ENCODE peak calls at places on chromosomes 5 and 9, in six cellular contexts. A, S, J, K, Y and Z are unnamed samples.

GRCh38 chr5:36596247-36596646 is 10.2 kb upstream of the SLC1A3 start:
- DNase-seq in A (no peak), S (no peak), J (no peak), K (no peak), Y (no peak), Z (no peak)

GRCh38 chr5:31096238-31096865 is 97.1 kb upstream of the CDH6 start:
- DNase-seq in A (peak), S (no peak), J (no peak), K (no peak), Y (peak), Z (no peak)

GRCh38 chr5:179275941-179276837 is 69.1 kb downstream of the ADAMTS2 start:
- DNase-seq in A (peak), S (no peak), J (no peak), K (no peak), Y (peak), Z (no peak)

GRCh38 chr9:89430995-89431394 is 66.9 kb downstream of the SEMA4D start:
- DNase-seq in A (no peak), S (no peak), J (no peak), K (no peak), Y (no peak), Z (no peak)

GRCh38 chr5:96629774-96630173 is 32.4 kb upstream of the CAST start:
- DNase-seq in A (peak), S (no peak), J (peak), K (no peak), Y (peak), Z (no peak)

GRCh38 chr9:109855540-109855939 is 75.5 kb downstream of the PALM2AKAP2 start:
- DNase-seq in A (no peak), S (no peak), J (no peak), K (no peak), Y (no peak), Z (no peak)

GRCh38 chr5:10343486-10343885 is 10.0 kb upstream of the MARCHF6 start:
- DNase-seq in A (peak), S (no peak), J (no peak), K (no peak), Y (no peak), Z (no peak)

GRCh38 chr5:32566319-32567111 is 18.8 kb upstream of the SUB1 start:
- DNase-seq in A (no peak), S (no peak), J (no peak), K (no peak), Y (no peak), Z (no peak)

GRCh38 chr5:111968459-111968858 is 211.5 kb upstream of the NREP start:
- DNase-seq in A (peak), S (no peak), J (no peak), K (no peak), Y (peak), Z (no peak)

GRCh38 chr9:135864447-135865049 is 42.8 kb downstream of the CAMSAP1 start:
- DNase-seq in A (peak), S (peak), J (no peak), K (peak), Y (peak), Z (peak)

GRCh38 chr9:116274293-116274692 is 120.7 kb downstream of the PAPPA start:
- DNase-seq in A (peak), S (no peak), J (no peak), K (no peak), Y (peak), Z (no peak)

GRCh38 chr5:149733129-149733900 is 3.2 kb downstream of the PPARGC1B start:
- DNase-seq in A (no peak), S (no peak), J (no peak), K (no peak), Y (no peak), Z (no peak)

GRCh38 chr5:10745133-10745532 is 15.9 kb downstream of the DAP start:
- DNase-seq in A (peak), S (no peak), J (peak), K (no peak), Y (no peak), Z (no peak)

GRCh38 chr9:86487222-86487841 is 133.1 kb upstream of the TUT7 start:
- DNase-seq in A (peak), S (peak), J (no peak), K (no peak), Y (peak), Z (no peak)

GRCh38 chr9:81072758-81073157 is 616.6 kb downstream of the TLE1 start:
- DNase-seq in A (no peak), S (no peak), J (no peak), K (no peak), Y (no peak), Z (no peak)

GRCh38 chr5:33491941-33492340 is 51.2 kb downstream of the TARS1 start:
- DNase-seq in A (no peak), S (no peak), J (no peak), K (no peak), Y (no peak), Z (no peak)

GRCh38 chr9:6838158-6838557 is 80.4 kb downstream of the KDM4C start:
- DNase-seq in A (peak), S (no peak), J (no peak), K (no peak), Y (peak), Z (no peak)

GRCh38 chr5:61386062-61386800 is 54.2 kb downstream of the ZSWIM6 start:
- DNase-seq in A (no peak), S (no peak), J (no peak), K (no peak), Y (no peak), Z (no peak)

GRCh38 chr5:110916373-110917049 is 155.0 kb upstream of the TSLP start:
- DNase-seq in A (peak), S (no peak), J (peak), K (no peak), Y (peak), Z (no peak)

GRCh38 chr5:175344331-175345200 is 99.4 kb downstream of the DRD1 start:
- DNase-seq in A (no peak), S (no peak), J (peak), K (no peak), Y (peak), Z (no peak)

GRCh38 chr9:129227843-129228189 is 49.8 kb upstream of the IER5L start:
- DNase-seq in A (no peak), S (no peak), J (no peak), K (no peak), Y (no peak), Z (no peak)

GRCh38 chr5:167684251-167684650 is 607.2 kb upstream of the WWC1 start:
- DNase-seq in A (peak), S (no peak), J (no peak), K (no peak), Y (peak), Z (no peak)

GRCh38 chr5:160787247-160787646 is 64.8 kb downstream of the ATP10B start:
- DNase-seq in A (no peak), S (no peak), J (no peak), K (peak), Y (peak), Z (peak)
- TF ChIP-seq CTCF in A (peak), S (peak), J (peak), K (peak), Y (peak), Z (peak)

GRCh38 chr9:101536938-101537337 is 3.3 kb downstream of the RNF20 start:
- DNase-seq in A (peak), S (no peak), J (no peak), K (no peak), Y (peak), Z (no peak)
- TF ChIP-seq CTCF in A (no peak), S (no peak), J (no peak), K (no peak), Y (no peak), Z (no peak)

GRCh38 chr9:91558879-91559278 is 135.2 kb upstream of the NFIL3 start:
- DNase-seq in A (peak), S (no peak), J (no peak), K (no peak), Y (peak), Z (no peak)
- TF ChIP-seq CTCF in A (no peak), S (no peak), J (no peak), K (no peak), Y (no peak), Z (no peak)

GRCh38 chr9:120392245-120392644 is 187.7 kb downstream of the CDK5RAP2 start:
- DNase-seq in A (no peak), S (no peak), J (no peak), K (no peak), Y (no peak), Z (no peak)
- TF ChIP-seq CTCF in A (no peak), S (no peak), J (no peak), K (no peak), Y (no peak), Z (no peak)

DNA sequence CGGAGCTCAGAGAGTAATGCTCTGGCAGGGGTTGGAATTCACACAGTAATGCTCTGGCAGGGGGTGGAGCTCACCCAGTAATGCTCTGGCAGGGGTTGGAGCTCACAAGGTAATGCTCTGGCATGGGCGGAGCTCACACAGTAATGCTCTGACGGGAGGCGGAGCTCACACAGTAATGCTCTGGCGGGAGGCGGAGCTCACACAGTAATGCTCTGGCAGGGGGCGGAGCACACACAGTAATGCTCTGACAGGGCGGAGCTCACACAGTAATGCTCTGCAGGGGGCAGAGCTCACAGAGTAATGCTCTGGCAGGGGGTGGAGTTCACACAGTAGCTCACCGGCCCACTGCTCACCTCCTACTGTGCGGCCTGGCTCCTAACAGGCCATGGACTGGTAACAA is 47.2 kb upstream of the LPCAT1 start:
- DNase-seq in A (no peak), S (no peak), J (no peak), K (no peak), Y (no peak), Z (no peak)
- TF ChIP-seq CTCF in A (no peak), S (no peak), J (no peak), K (no peak), Y (no peak), Z (no peak)

GRCh38 chr9:111924281-111924680 is 27.7 kb downstream of the UGCG start:
- DNase-seq in A (no peak), S (no peak), J (no peak), K (no peak), Y (no peak), Z (no peak)

GRCh38 chr9:111919875-111920274 is 23.3 kb downstream of the UGCG start:
- DNase-seq in A (no peak), S (no peak), J (no peak), K (no peak), Y (no peak), Z (no peak)

GRCh38 chr9:111925017-111925770 is 28.6 kb downstream of the UGCG start:
- DNase-seq in A (no peak), S (no peak), J (no peak), K (no peak), Y (no peak), Z (no peak)

GRCh38 chr9:111920531-111920930 is 23.9 kb downstream of the UGCG start:
- DNase-seq in A (no peak), S (no peak), J (no peak), K (no peak), Y (no peak), Z (no peak)

GRCh38 chr9:111922324-111923013 is 25.9 kb downstream of the UGCG start:
- DNase-seq in A (no peak), S (no peak), J (no peak), K (no peak), Y (no peak), Z (no peak)
- TF ChIP-seq CTCF in A (no peak), S (no peak), J (no peak), K (no peak), Y (no peak), Z (no peak)

DNA sequence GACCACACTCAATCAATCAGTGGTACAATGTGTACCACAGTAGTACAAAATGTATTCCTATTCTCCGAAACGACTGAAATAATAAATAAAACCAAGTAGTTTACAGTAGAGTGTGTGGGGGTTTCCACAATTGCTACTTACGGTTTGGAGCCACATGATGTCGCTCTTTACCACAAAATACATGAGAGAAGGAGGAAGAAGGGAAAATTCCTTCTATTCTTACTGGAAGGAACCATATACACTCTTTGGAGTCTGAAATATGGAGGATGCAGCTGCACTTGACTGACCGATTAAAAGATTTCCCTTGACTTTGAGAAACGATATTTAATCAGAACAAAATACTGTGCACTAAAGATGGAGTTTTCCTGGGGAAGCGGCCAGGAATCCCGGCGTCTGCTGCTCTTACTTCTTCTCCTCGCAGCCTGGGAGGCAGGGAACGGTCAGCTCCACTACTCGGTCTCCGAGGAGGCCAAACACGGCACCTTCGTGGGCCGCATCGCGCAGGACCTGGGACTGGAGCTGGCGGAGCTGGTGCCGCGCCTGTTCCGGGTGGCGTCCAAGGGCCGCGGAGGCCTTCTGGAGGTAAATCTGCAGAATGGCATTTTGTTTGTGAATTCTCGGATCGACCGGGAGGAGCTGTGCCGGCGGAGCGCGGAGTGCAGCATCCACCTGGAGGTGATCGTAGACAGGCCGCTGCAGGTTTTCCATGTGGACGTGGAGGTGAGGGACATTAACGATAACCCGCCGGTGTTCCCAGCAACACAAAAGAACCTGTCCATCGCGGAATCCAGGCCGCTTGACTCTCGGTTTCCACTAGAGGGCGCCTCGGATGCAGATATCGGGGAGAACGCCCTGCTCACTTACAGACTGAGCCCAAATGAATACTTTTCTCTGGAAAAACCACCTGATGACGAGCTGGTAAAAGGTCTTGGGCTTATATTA is at the start of gene PCDHA4:
- DNase-seq in A (peak), S (no peak), J (no peak), K (no peak), Y (peak), Z (no peak)
- TF ChIP-seq CTCF in A (peak), S (no peak), J (peak), K (peak), Y (peak), Z (peak)

GRCh38 chr5:73812962-73813588 is 187.1 kb downstream of the ARHGEF28 start:
- DNase-seq in A (no peak), S (no peak), J (no peak), K (no peak), Y (no peak), Z (no peak)
- TF ChIP-seq CTCF in A (no peak), S (no peak), J (no peak), K (no peak), Y (no peak), Z (no peak)

GRCh38 chr5:113510836-113511451 is 2.5 kb upstream of the YTHDC2 start:
- DNase-seq in A (peak), S (peak), J (no peak), K (no peak), Y (peak), Z (no peak)

GRCh38 chr5:113508756-113509155 is 4.7 kb upstream of the YTHDC2 start:
- DNase-seq in A (peak), S (no peak), J (no peak), K (no peak), Y (no peak), Z (no peak)

GRCh38 chr5:113514263-113514590 is 733 bp downstream of the YTHDC2 start:
- DNase-seq in A (no peak), S (peak), J (no peak), K (no peak), Y (no peak), Z (no peak)

GRCh38 chr5:113512341-113512740 is 1.2 kb upstream of the YTHDC2 start:
- DNase-seq in A (no peak), S (no peak), J (no peak), K (no peak), Y (no peak), Z (no peak)

GRCh38 chr5:113513384-113514262 is at the start of gene YTHDC2:
- DNase-seq in A (peak), S (peak), J (no peak), K (peak), Y (peak), Z (peak)
- TF ChIP-seq CTCF in A (peak), S (peak), J (peak), K (peak), Y (peak), Z (no peak)